ENCODE peak calls at places on chromosomes 7 and 10, in four cellular contexts. L, M, G and A are unnamed samples.

GRCh38 chr10:94710578-94710977 is 27.0 kb downstream of the CYP2C18 start:
- DNase-seq in L (no peak), M (no peak), G (no peak), A (no peak)

GRCh38 chr7:107029061-107029763 is 15.3 kb upstream of the PRKAR2B start:
- DNase-seq in L (no peak), M (no peak), G (no peak), A (no peak)

GRCh38 chr7:17549406-17549805 is 251.0 kb downstream of the AHR start:
- DNase-seq in L (no peak), M (no peak), G (no peak), A (no peak)

GRCh38 chr7:134886353-134887057 is 99.8 kb upstream of the AGBL3 start:
- DNase-seq in L (no peak), M (peak), G (peak), A (no peak)

GRCh38 chr7:47405286-47405904 is 176.5 kb downstream of the TNS3 start:
- DNase-seq in L (no peak), M (no peak), G (no peak), A (no peak)

GRCh38 chr10:101130984-101131961 is at the start of gene TLX1:
- DNase-seq in L (no peak), M (no peak), G (no peak), A (peak)

GRCh38 chr7:121336579-121336978 is 7.8 kb downstream of the WNT16 start:
- DNase-seq in L (no peak), M (no peak), G (peak), A (no peak)

GRCh38 chr10:14580933-14581332 is 193.8 kb downstream of the FAM107B start:
- DNase-seq in L (no peak), M (no peak), G (no peak), A (no peak)

GRCh38 chr10:115084434-115084833 is 8.7 kb upstream of the ATRNL1 start:
- DNase-seq in L (no peak), M (peak), G (no peak), A (no peak)

GRCh38 chr10:26249681-26250080 is 33.1 kb downstream of the GAD2 start:
- DNase-seq in L (no peak), M (no peak), G (no peak), A (no peak)

GRCh38 chr10:88243847-88244730 is 339.0 kb downstream of the RNLS start:
- DNase-seq in L (no peak), M (no peak), G (no peak), A (no peak)

GRCh38 chr7:47954231-47954911 is 6.1 kb upstream of the PKD1L1 start:
- DNase-seq in L (no peak), M (no peak), G (peak), A (no peak)

GRCh38 chr7:158366916-158367633 is 220.5 kb downstream of the PTPRN2 start:
- DNase-seq in L (no peak), M (no peak), G (no peak), A (no peak)

GRCh38 chr7:148916186-148916585 is 32.1 kb upstream of the EZH2 start:
- DNase-seq in L (no peak), M (peak), G (peak), A (no peak)

GRCh38 chr10:108184129-108184528 is 1019.6 kb upstream of the SORCS1 start:
- DNase-seq in L (no peak), M (no peak), G (peak), A (no peak)

GRCh38 chr7:99244942-99245341 is 27.7 kb upstream of the MYH16 start:
- DNase-seq in L (no peak), M (peak), G (peak), A (no peak)

GRCh38 chr7:132861424-132861823 is 220.5 kb downstream of the CHCHD3 start:
- DNase-seq in L (no peak), M (no peak), G (no peak), A (no peak)

GRCh38 chr7:2701832-2702593 is 14.0 kb downstream of the AMZ1 start:
- DNase-seq in L (no peak), M (no peak), G (peak), A (no peak)

GRCh38 chr10:61750943-61751471 is 88.3 kb downstream of the CABCOCO1 start:
- DNase-seq in L (peak), M (no peak), G (peak), A (peak)

GRCh38 chr7:90618880-90619279 is 22.8 kb downstream of the CDK14 start:
- DNase-seq in L (no peak), M (no peak), G (no peak), A (no peak)

GRCh38 chr10:70587045-70587658 is 15.4 kb downstream of the PRF1 start:
- DNase-seq in L (no peak), M (no peak), G (no peak), A (no peak)

GRCh38 chr10:102072867-102073527 is 7.8 kb downstream of the HPS6 start:
- DNase-seq in L (peak), M (no peak), G (peak), A (peak)

GRCh38 chr7:18901351-18901750 is 216.1 kb downstream of the TWIST1 start:
- DNase-seq in L (no peak), M (no peak), G (no peak), A (no peak)

GRCh38 chr7:10412426-10413019 is 561.1 kb upstream of the PHF14 start:
- DNase-seq in L (peak), M (no peak), G (peak), A (no peak)

GRCh38 chr7:156560075-156560474 is 80.5 kb upstream of the RNF32 start:
- DNase-seq in L (no peak), M (no peak), G (no peak), A (no peak)
- TF ChIP-seq CTCF in L (peak), M (no peak), G (no peak), A (no peak)

DNA sequence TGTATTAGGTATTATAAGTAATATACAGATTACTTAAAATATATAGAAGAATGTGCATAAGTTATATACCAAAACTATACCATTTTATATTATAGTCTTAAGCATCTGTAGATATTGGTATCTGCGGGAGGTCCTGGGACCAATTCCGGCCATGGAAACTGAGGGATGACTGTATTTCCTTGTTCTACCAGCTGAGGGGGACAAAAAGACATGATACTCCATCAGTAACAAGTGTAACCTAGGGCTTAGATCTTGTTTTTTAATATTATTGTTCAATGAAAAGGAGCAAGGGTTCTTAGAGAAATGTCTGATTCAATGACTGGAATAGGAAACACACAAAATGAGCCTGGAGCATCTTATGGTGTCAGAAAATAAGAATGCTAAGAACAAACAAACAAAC is 752.5 kb downstream of the CCSER2 start:
- DNase-seq in L (no peak), M (no peak), G (no peak), A (no peak)
- TF ChIP-seq CTCF in L (no peak), M (no peak), G (no peak), A (no peak)

GRCh38 chr10:97782455-97783228 is 10.8 kb upstream of the SFRP5 start:
- DNase-seq in L (no peak), M (no peak), G (no peak), A (no peak)
- TF ChIP-seq CTCF in L (no peak), M (no peak), G (no peak), A (no peak)

DNA sequence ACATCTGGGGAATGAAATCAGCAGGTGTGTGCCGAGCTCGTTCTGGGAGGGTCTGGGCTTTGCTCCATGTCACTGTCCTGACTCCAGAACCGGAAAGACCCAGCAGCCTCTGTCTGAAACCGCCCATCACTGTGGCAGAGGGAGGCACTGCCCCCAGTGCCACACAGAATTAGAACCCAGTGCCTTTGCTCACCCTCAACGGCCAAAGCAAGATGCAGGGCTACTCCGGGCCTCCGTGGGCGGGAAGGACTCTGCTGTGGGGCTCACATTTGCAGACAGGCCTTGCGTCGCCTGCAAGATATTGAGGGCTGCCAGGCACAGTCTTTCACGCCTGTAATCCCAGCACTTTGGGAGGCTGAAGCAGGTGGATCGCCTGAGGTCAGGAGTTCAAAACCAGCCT is 219.2 kb upstream of the PPP2R2D start:
- DNase-seq in L (no peak), M (no peak), G (no peak), A (no peak)
- TF ChIP-seq CTCF in L (no peak), M (no peak), G (no peak), A (no peak)

DNA sequence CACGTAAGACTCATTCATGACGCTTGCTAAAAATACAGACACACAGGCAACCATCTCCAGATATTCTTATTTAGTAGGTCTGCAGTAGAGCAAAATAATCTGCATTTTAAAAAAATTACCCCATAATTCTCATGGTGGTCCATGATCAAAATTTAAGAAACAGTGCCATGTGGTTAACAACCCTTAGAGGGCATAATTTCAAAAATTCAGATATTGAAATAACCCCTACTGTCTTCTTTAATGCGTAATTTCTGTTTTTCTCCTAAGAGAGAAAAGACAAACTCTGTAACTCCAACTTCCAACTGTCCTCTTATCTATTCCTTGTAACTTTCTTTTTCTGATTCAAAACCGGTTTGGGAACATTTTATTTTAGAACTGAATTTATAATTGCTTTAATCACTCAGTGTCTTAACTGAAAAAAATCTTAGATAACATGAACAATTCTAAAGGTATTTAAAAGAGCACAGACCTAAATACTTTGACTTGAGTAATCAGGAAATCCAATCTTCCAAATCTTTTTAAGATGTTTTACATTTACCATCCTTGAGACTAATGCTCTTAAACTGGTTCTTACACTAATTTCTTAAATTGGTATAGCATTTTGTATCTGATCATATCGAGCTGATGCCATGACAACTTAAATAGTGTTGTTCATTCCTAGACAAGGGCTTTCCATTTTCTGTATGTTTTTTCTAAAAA is 148.0 kb downstream of the GALNT11 start:
- DNase-seq in L (no peak), M (peak), G (peak), A (no peak)
- TF ChIP-seq CTCF in L (no peak), M (no peak), G (no peak), A (no peak)

GRCh38 chr7:1595027-1595426 is 25.2 kb upstream of the PSMG3 start:
- DNase-seq in L (no peak), M (no peak), G (no peak), A (no peak)

GRCh38 chr7:1592299-1592842 is 22.5 kb upstream of the PSMG3 start:
- DNase-seq in L (no peak), M (no peak), G (no peak), A (peak)

GRCh38 chr7:1593904-1594421 is 24.1 kb upstream of the PSMG3 start:
- DNase-seq in L (no peak), M (no peak), G (no peak), A (no peak)

GRCh38 chr7:1591876-1592275 is 22.0 kb upstream of the PSMG3 start:
- DNase-seq in L (no peak), M (no peak), G (no peak), A (no peak)

DNA sequence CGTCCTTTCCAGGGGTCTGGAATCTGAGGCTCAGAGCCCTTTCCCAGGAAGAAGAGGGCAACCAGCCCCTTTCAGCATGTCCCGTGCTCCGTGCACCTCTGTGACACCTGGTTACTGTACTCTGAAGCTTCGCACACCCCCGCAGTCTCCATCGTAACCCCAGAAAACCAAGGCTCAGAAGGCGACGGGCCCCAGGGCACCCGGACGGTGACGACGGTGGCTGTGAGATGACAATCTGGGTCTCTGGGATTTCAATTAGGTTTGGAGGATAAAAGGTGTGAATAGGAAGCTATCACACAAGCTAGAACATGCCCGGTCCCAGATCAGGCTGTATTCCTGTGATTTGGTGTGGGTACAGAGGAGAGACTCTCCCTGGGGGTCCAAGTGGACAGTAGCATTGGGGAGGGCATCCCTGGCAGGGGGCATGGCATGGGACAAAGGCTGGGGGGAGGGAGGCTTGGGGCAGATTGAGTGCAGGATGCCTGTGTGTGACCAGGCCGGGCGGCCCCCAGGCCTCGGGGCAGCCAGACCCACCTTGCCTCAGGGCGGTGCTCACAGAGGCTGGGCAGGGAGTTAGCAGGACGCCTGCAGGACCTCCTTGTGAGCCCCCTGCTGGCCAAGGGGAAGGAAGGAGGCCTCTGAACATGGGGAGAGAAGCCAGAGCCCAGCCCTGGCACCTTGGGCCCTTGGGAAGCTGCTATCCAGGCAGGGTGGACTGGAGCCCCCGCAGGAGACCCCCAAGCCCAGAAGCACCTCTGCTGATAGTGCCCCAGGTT is 23.4 kb upstream of the PSMG3 start:
- DNase-seq in L (no peak), M (no peak), G (no peak), A (peak)
- TF ChIP-seq CTCF in L (peak), M (peak), G (peak), A (no peak)

DNA sequence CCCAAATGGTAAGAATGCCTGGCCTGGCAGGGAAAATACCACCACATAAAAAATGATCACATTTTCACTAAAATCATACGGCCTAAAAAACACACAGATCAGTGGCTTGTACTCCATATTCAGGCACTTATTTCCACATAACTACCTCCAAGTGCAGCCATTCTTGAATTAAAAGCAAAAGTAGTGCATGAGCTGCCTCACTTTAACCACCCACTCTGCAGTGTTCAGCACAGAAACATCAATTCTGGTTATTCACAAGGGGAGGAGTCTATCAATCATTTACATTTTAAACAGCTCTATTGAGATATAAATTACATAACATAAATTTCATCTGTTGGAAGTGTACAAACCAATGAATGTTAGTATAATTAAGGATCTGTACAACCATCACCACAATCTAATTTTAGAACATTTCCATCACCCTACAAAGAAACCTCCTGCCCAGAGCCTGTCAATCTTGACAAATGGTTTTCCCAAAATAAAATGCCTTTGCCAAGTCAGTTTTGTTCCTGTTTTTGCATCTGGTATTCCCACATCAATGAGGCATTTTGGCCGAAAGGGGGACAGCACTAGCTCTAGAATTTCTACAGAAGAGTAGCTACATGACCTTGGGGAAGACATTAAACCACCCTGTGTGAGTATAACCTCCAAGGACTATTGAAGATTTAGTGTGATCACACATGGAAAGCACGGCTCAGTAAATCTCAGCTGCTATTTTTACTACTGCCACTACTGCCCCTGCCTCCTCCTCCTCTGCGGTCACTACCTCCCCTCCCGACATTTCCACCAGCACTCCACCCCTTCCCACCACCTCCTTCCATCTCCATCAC is 70.0 kb downstream of the GRB10 start:
- DNase-seq in L (no peak), M (no peak), G (no peak), A (no peak)
- TF ChIP-seq CTCF in L (no peak), M (no peak), G (no peak), A (no peak)

GRCh38 chr10:21334891-21335696 is 190.4 kb downstream of the SKIDA1 start:
- DNase-seq in L (no peak), M (peak), G (peak), A (no peak)

GRCh38 chr10:21336476-21337170 is 188.9 kb downstream of the SKIDA1 start:
- DNase-seq in L (peak), M (peak), G (peak), A (no peak)

GRCh38 chr10:21343087-21343486 is 182.4 kb downstream of the SKIDA1 start:
- DNase-seq in L (no peak), M (no peak), G (no peak), A (no peak)

GRCh38 chr10:21340341-21340740 is 185.1 kb downstream of the SKIDA1 start:
- DNase-seq in L (no peak), M (no peak), G (peak), A (no peak)

GRCh38 chr10:21337171-21337792 is 188.2 kb downstream of the SKIDA1 start:
- DNase-seq in L (no peak), M (no peak), G (no peak), A (no peak)
- TF ChIP-seq CTCF in L (no peak), M (no peak), G (no peak), A (no peak)

DNA sequence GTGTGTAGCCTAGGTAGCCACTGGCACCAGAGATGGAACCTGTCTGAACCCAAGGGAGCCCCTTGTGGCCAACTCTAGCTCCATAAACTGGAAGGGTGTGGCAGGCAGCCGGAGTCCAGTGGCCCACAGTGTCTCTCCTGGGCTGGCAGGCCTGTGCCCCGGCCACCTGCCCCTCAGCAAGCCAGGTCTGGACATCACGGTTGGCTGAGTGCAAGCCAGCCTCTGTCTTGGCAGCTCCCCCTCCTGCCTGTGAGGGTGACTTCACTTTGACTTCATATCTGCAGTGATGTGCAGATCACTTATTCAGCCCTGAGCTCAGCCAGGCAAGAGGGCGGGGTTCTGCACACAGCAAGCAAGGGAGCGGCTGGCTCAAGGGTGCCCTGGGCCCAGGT is 1.3 kb upstream of the RET start:
- DNase-seq in L (peak), M (no peak), G (no peak), A (no peak)
- TF ChIP-seq CTCF in L (peak), M (peak), G (no peak), A (no peak)